ENCODE peak calls at places on chromosomes 6 and 20, in five cellular contexts. O is H1, C is HCT116, I is HepG2, M is SK-N-SH. J is an unnamed sample.

GRCh38 chr6:133187657-133188453 is 53.3 kb upstream of the EYA4 start:
- DNase-seq in O (no peak), C (no peak), I (no peak), M (no peak), J (no peak)

GRCh38 chr20:54160269-54161007 is 13.3 kb downstream of the CYP24A1 start:
- DNase-seq in O (no peak), C (no peak), I (no peak), M (no peak), J (no peak)

GRCh38 chr6:39362487-39362865 is 40.0 kb upstream of the KCNK16 start:
- DNase-seq in O (no peak), C (no peak), I (no peak), M (peak), J (peak)

GRCh38 chr6:106825156-106825555 is 149.4 kb downstream of the CD24 start:
- DNase-seq in O (no peak), C (no peak), I (no peak), M (no peak), J (no peak)

GRCh38 chr20:58069207-58069606 is 159.2 kb downstream of the ANKRD60 start:
- DNase-seq in O (no peak), C (no peak), I (no peak), M (no peak), J (no peak)

GRCh38 chr6:7910298-7910653 is 312 bp downstream of the TXNDC5 start:
- DNase-seq in O (no peak), C (no peak), I (no peak), M (no peak), J (no peak)

GRCh38 chr6:145213614-145214013 is 521.7 kb downstream of the EPM2A start:
- DNase-seq in O (no peak), C (no peak), I (no peak), M (no peak), J (no peak)

GRCh38 chr6:12538881-12539357 is 177.6 kb upstream of the PHACTR1 start:
- DNase-seq in O (no peak), C (no peak), I (peak), M (no peak), J (no peak)

GRCh38 chr6:75113446-75113845 is 92.4 kb downstream of the COL12A1 start:
- DNase-seq in O (no peak), C (no peak), I (no peak), M (no peak), J (no peak)

GRCh38 chr20:41064377-41064776 is 35.8 kb downstream of the TOP1 start:
- DNase-seq in O (no peak), C (no peak), I (no peak), M (no peak), J (no peak)

GRCh38 chr6:90186637-90187361 is 109.8 kb downstream of the BACH2 start:
- DNase-seq in O (no peak), C (no peak), I (no peak), M (no peak), J (no peak)

GRCh38 chr6:111852704-111853103 is 20.5 kb downstream of the FYN start:
- DNase-seq in O (no peak), C (no peak), I (peak), M (no peak), J (no peak)

GRCh38 chr6:124029535-124029934 is 225.9 kb downstream of the NKAIN2 start:
- DNase-seq in O (no peak), C (no peak), I (no peak), M (no peak), J (no peak)

GRCh38 chr6:139126255-139126654 is 8.6 kb upstream of the HECA start:
- DNase-seq in O (no peak), C (no peak), I (no peak), M (no peak), J (no peak)

GRCh38 chr20:51009303-51010042 is 13.4 kb downstream of the KCNG1 start:
- DNase-seq in O (no peak), C (no peak), I (no peak), M (no peak), J (no peak)

GRCh38 chr6:79613912-79614311 is 17.2 kb upstream of the SH3BGRL2 start:
- DNase-seq in O (no peak), C (no peak), I (no peak), M (no peak), J (no peak)

GRCh38 chr6:10555625-10556309 is 34.6 kb downstream of the GCNT2 start:
- DNase-seq in O (peak), C (no peak), I (no peak), M (peak), J (peak)

GRCh38 chr20:41669708-41670263 is 51.6 kb upstream of the CHD6 start:
- DNase-seq in O (no peak), C (no peak), I (no peak), M (no peak), J (no peak)

GRCh38 chr20:18395544-18395943 is 71.3 kb downstream of the DZANK1 start:
- DNase-seq in O (no peak), C (no peak), I (no peak), M (no peak), J (no peak)

GRCh38 chr6:108622601-108623335 is 62.1 kb downstream of the FOXO3 start:
- DNase-seq in O (no peak), C (no peak), I (no peak), M (peak), J (no peak)

GRCh38 chr20:37518059-37518458 is 3.0 kb upstream of the NNAT start:
- DNase-seq in O (no peak), C (no peak), I (no peak), M (no peak), J (no peak)

GRCh38 chr6:149451361-149452061 is 33.3 kb downstream of the ZC3H12D start:
- DNase-seq in O (peak), C (no peak), I (no peak), M (no peak), J (peak)

GRCh38 chr6:70838907-70839285 is 118.0 kb downstream of the B3GAT2 start:
- DNase-seq in O (no peak), C (no peak), I (peak), M (no peak), J (no peak)

GRCh38 chr6:155275808-155276480 is 12.1 kb downstream of the CLDN20 start:
- DNase-seq in O (no peak), C (no peak), I (no peak), M (peak), J (no peak)

GRCh38 chr6:710601-711571 is 17.9 kb upstream of the EXOC2 start:
- DNase-seq in O (peak), C (no peak), I (no peak), M (peak), J (peak)

GRCh38 chr20:25623225-25623735 is 534 bp downstream of the NANP start:
- DNase-seq in O (peak), C (peak), I (peak), M (peak), J (peak)

GRCh38 chr20:20199338-20200160 is 147.2 kb downstream of the CFAP61 start:
- DNase-seq in O (no peak), C (no peak), I (no peak), M (peak), J (no peak)

GRCh38 chr6:41602864-41603608 is 35.2 kb upstream of the MDFI start:
- DNase-seq in O (peak), C (peak), I (peak), M (peak), J (peak)

GRCh38 chr20:3312940-3313656 is 74.1 kb upstream of the SLC4A11 start:
- DNase-seq in O (no peak), C (no peak), I (peak), M (no peak), J (peak)

GRCh38 chr20:63830821-63831593 is at the start of gene ZBTB46:
- DNase-seq in O (no peak), C (no peak), I (no peak), M (peak), J (peak)

GRCh38 chr20:1434571-1435336 is 31.9 kb downstream of the NSFL1C start:
- DNase-seq in O (no peak), C (no peak), I (no peak), M (no peak), J (peak)

GRCh38 chr20:56442381-56443365 is 25.8 kb upstream of the RTF2 start:
- DNase-seq in O (no peak), C (no peak), I (no peak), M (no peak), J (no peak)

GRCh38 chr6:3786131-3786530 is 34.6 kb upstream of the PXDC1 start:
- DNase-seq in O (no peak), C (no peak), I (no peak), M (no peak), J (no peak)

GRCh38 chr20:56463428-56463827 is 5.0 kb upstream of the RTF2 start:
- DNase-seq in O (no peak), C (no peak), I (no peak), M (no peak), J (no peak)

GRCh38 chr20:37581246-37581645 is 53.6 kb upstream of the BLCAP start:
- DNase-seq in O (no peak), C (no peak), I (no peak), M (no peak), J (no peak)

GRCh38 chr6:72624557-72625160 is 2.8 kb downstream of the KCNQ5 start:
- DNase-seq in O (no peak), C (no peak), I (no peak), M (peak), J (peak)

GRCh38 chr20:37677969-37678610 is 15.7 kb upstream of the CTNNBL1 start:
- DNase-seq in O (no peak), C (no peak), I (peak), M (no peak), J (no peak)

GRCh38 chr20:46250772-46251171 is 57.5 kb downstream of the CDH22 start:
- DNase-seq in O (no peak), C (no peak), I (no peak), M (no peak), J (no peak)

GRCh38 chr6:5066456-5067093 is 18.6 kb upstream of the PPP1R3G start:
- DNase-seq in O (no peak), C (no peak), I (no peak), M (no peak), J (no peak)

GRCh38 chr6:5071216-5071615 is 13.9 kb upstream of the PPP1R3G start:
- DNase-seq in O (no peak), C (no peak), I (no peak), M (no peak), J (no peak)

GRCh38 chr6:5072440-5072839 is 12.7 kb upstream of the PPP1R3G start:
- DNase-seq in O (no peak), C (no peak), I (no peak), M (no peak), J (no peak)

GRCh38 chr6:5067305-5067704 is 17.8 kb upstream of the PPP1R3G start:
- DNase-seq in O (no peak), C (no peak), I (no peak), M (no peak), J (no peak)

GRCh38 chr6:5068153-5068751 is 16.9 kb upstream of the PPP1R3G start:
- DNase-seq in O (no peak), C (no peak), I (peak), M (no peak), J (no peak)
- TF ChIP-seq JUND in O (no peak), C (no peak), I (peak), M (no peak), J (no peak)

GRCh38 chr20:48531505-48531904 is 296.3 kb downstream of the PREX1 start:
- DNase-seq in O (no peak), C (no peak), I (no peak), M (no peak), J (no peak)
- TF ChIP-seq JUND in O (no peak), C (no peak), I (no peak), M (no peak), J (no peak)

DNA sequence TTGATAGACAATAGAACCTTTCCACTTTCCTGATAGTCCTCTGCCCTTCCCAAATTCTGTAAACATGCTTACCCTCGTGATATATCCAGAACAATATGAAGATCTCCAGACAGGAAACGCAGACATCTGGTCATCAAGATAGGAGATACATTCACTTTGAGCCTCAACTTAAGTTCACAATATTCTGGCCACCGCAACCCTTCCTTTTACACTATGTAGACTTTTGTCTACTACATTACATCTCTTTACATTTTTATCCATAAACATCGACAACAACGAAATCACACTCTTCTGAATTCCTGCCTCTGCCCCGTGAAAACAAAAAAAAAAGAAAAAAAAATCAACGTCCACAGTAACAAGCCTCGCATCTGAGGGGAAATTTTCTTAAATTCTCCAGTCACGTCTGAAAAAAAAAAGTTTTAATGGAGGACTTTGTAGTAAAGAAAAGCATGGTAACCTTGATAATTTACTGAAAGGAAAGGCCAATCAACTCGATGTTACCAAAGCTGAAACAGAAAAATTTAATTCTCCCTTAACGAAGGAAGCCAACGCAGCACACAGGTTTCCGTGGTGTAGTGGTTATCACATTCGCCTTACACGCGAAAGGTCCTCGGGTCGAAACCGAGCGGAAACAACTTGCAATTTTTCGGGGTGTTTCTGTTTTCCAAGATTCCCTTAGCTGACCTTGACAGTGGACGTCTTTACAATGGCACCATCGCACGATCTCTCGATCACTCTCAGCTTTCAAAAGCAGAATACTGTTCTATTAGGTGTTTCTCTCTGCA is 21.8 kb downstream of the POM121L2 start:
- DNase-seq in O (peak), C (no peak), I (peak), M (no peak), J (no peak)
- TF ChIP-seq JUND in O (no peak), C (no peak), I (no peak), M (no peak), J (no peak)

GRCh38 chr6:163816441-163816840 is 401.9 kb downstream of the QKI start:
- DNase-seq in O (no peak), C (no peak), I (no peak), M (no peak), J (no peak)

GRCh38 chr6:163815796-163816195 is 401.3 kb downstream of the QKI start:
- DNase-seq in O (no peak), C (no peak), I (no peak), M (no peak), J (no peak)

GRCh38 chr6:163814494-163815364 is 400.2 kb downstream of the QKI start:
- DNase-seq in O (no peak), C (no peak), I (no peak), M (no peak), J (peak)

GRCh38 chr6:163811317-163811716 is 396.8 kb downstream of the QKI start:
- DNase-seq in O (no peak), C (no peak), I (no peak), M (no peak), J (no peak)

DNA sequence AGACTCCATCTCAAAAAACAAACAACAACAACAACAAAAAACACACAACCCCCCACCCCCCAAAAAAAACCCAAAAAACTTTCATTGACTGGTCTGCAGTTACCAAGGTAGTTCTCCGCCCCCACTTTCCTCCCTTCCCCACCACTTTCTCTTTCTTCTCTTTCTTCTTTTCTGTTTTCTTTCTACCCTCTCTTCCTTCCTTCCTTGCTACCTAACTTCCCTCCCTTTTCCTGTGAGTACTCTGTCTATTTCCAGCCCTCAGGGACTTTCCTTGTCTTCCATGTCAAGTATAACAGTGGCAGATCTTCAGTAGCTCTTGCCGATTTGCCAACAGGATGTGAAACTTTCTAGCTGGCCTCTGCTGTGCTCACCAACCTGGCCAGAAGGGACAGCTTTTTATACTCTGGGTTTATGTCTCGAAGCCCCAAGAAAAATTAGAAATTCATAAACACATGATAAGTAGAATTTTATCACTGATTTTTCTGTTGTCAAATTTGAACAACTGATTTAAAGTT is 399.5 kb downstream of the QKI start:
- DNase-seq in O (no peak), C (no peak), I (no peak), M (no peak), J (no peak)
- TF ChIP-seq JUND in O (no peak), C (no peak), I (no peak), M (no peak), J (no peak)

GRCh38 chr20:32763202-32763999 is 1.2 kb downstream of the DNMT3B start:
- DNase-seq in O (no peak), C (no peak), I (no peak), M (peak), J (no peak)

GRCh38 chr20:32761417-32761830 is 761 bp upstream of the DNMT3B start:
- DNase-seq in O (no peak), C (no peak), I (no peak), M (no peak), J (no peak)

GRCh38 chr20:32761831-32762753 is at the start of gene DNMT3B:
- DNase-seq in O (peak), C (peak), I (peak), M (peak), J (peak)

GRCh38 chr20:32764000-32764960 is 2.1 kb downstream of the DNMT3B start:
- DNase-seq in O (peak), C (no peak), I (no peak), M (no peak), J (no peak)

GRCh38 chr20:32762754-32763201 is 593 bp downstream of the DNMT3B start:
- DNase-seq in O (no peak), C (no peak), I (no peak), M (peak), J (no peak)
- TF ChIP-seq JUND in O (no peak), C (no peak), I (no peak), M (no peak), J (no peak)

DNA sequence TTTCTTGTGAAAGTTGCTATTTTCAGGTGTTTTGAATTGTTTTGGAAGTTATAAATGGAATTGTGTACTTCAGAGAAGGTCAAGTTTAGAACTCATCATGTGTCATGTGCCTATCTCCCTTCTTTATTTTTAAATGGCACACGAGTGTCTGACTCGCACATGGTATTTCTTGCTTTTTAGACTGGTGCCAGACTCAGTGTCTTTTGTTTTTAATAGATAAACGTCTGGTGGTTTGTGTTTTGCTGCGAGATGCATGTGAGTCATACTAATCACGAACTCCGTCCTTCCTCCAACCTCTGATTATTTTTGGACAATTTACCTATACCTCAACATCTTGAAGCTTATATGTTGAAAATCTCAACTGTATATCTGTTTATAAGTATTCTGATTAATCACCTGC is 292.1 kb downstream of the CDKAL1 start:
- DNase-seq in O (no peak), C (no peak), I (no peak), M (no peak), J (no peak)
- TF ChIP-seq JUND in O (no peak), C (peak), I (no peak), M (no peak), J (no peak)

GRCh38 chr6:33438978-33439594 is 15.3 kb upstream of the ZBTB9 start:
- DNase-seq in O (no peak), C (no peak), I (no peak), M (peak), J (no peak)

GRCh38 chr6:33439956-33440648 is 14.3 kb upstream of the ZBTB9 start:
- DNase-seq in O (no peak), C (no peak), I (no peak), M (peak), J (no peak)

GRCh38 chr6:33440649-33441309 is 13.6 kb upstream of the ZBTB9 start:
- DNase-seq in O (no peak), C (no peak), I (no peak), M (peak), J (no peak)

GRCh38 chr6:33441457-33441856 is 12.9 kb upstream of the ZBTB9 start:
- DNase-seq in O (no peak), C (no peak), I (no peak), M (peak), J (no peak)

DNA sequence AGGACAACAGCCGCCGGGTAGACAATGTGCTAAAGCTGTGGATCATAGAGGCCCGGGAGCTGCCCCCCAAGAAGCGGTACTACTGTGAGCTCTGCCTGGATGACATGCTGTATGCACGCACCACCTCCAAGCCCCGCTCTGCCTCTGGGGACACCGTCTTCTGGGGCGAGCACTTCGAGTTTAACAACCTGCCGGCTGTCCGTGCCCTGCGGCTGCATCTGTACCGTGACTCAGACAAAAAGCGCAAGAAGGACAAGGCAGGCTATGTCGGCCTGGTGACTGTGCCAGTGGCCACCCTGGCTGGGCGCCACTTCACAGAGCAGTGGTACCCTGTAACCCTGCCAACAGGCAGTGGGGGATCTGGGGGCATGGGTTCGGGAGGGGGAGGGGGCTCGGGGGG is 16.7 kb upstream of the ZBTB9 start:
- DNase-seq in O (no peak), C (no peak), I (no peak), M (peak), J (no peak)
- TF ChIP-seq JUND in O (no peak), C (no peak), I (no peak), M (no peak), J (no peak)

GRCh38 chr6:18412644-18413043 is 25.5 kb downstream of the RNF144B start:
- DNase-seq in O (no peak), C (no peak), I (no peak), M (no peak), J (no peak)
- TF ChIP-seq JUND in O (no peak), C (no peak), I (no peak), M (no peak), J (no peak)

DNA sequence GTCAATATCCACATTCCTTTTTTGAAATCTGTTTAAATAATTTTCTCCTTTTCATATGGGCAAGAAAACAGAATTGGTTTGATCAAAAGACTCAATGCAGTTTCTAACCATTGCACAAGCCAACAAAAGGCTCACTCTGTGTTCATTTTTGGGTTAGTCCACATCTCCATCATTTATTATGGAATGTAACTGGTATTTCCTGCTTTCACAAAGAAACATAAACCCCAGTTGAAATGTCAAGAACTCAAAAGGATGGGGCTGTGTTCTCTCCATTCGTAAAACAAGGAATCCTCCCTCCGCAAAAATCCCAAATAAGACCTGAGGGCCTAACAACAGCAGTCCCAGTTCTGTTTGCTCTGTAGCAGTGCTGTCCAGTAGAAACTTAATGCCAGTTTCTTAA is 420.9 kb downstream of the GJA1 start:
- DNase-seq in O (no peak), C (no peak), I (no peak), M (no peak), J (no peak)
- TF ChIP-seq JUND in O (no peak), C (no peak), I (no peak), M (no peak), J (no peak)